ENCODE peak calls at places on chromosome 14, in seven cellular contexts. F is HT1080, N is iris pigment epithelial cell, J is PC-3, I is fibroblast of lung, T is Right ventricle myocardium superior, G is H54. S is an unnamed sample.

GRCh38 chr14:56715938-56716337 is 94.3 kb downstream of the OTX2 start:
- DNase-seq in I (no peak), J (no peak), N (no peak), T (no peak), G (no peak), F (no peak), S (peak)

GRCh38 chr14:80136358-80136757 is 74.9 kb downstream of the DIO2 start:
- DNase-seq in T (no peak), J (peak), G (no peak), N (peak), I (no peak), F (peak), S (peak)

GRCh38 chr14:61510736-61511557 is 184.4 kb upstream of the HIF1A start:
- DNase-seq in F (no peak), N (no peak), T (no peak), J (no peak), G (no peak), I (no peak), S (no peak)

GRCh38 chr14:98103705-98104104 is 1168.3 kb downstream of the BCL11B start:
- DNase-seq in F (no peak), G (no peak), N (no peak), J (no peak), T (no peak), I (no peak), S (no peak)

GRCh38 chr14:73787760-73788508 is 63.7 kb upstream of the PTGR2 start:
- DNase-seq in G (no peak), N (peak), I (peak), T (no peak), J (peak), F (no peak), S (no peak)

GRCh38 chr14:33938131-33938949 is 12.5 kb downstream of the EGLN3 start:
- DNase-seq in N (no peak), F (no peak), G (no peak), I (no peak), T (peak), J (peak), S (peak)

GRCh38 chr14:31578266-31578665 is 17.1 kb downstream of the NUBPL start:
- DNase-seq in G (no peak), N (peak), J (no peak), F (no peak), I (peak), T (no peak), S (no peak)

GRCh38 chr14:51396222-51396815 is 156.3 kb downstream of the TMX1 start:
- DNase-seq in F (peak), G (no peak), N (peak), I (peak), T (no peak), J (peak), S (peak)

GRCh38 chr14:89455412-89455811 is 38.4 kb upstream of the FOXN3 start:
- DNase-seq in G (no peak), J (no peak), F (no peak), T (peak), I (no peak), N (peak), S (no peak)